ENCODE peak calls at places on chromosomes 13 and 19, in ten cellular contexts. P, G, U, O, C, N, D, I, F and X are unnamed samples.

GRCh38 chr13:106561551-106562170 is 6.3 kb downstream of the ARGLU1 start:
- DNase-seq in G (no peak), I (no peak), O (peak), N (no peak), U (no peak), D (no peak), F (no peak), C (no peak), P (peak), X (no peak)

GRCh38 chr13:85386424-85386823 is 412.8 kb downstream of the SLITRK6 start:
- DNase-seq in D (no peak), I (no peak), F (no peak), O (no peak), N (no peak), C (no peak), U (no peak), P (no peak), G (no peak), X (no peak)

GRCh38 chr19:48962029-48962848 is 2.9 kb upstream of the FTL start:
- DNase-seq in O (peak), C (peak), F (no peak), I (peak), G (no peak), N (peak), U (peak), P (peak), D (no peak), X (no peak)

GRCh38 chr19:46134527-46134926 is 10.0 kb upstream of the IGFL3 start:
- DNase-seq in U (peak), D (no peak), G (peak), N (no peak), F (no peak), C (no peak), O (peak), I (no peak), P (no peak), X (no peak)

GRCh38 chr19:39299832-39300231 is 3.6 kb downstream of the IFNL1 start:
- DNase-seq in D (no peak), P (no peak), U (no peak), N (peak), F (no peak), C (no peak), I (no peak), G (no peak), O (no peak), X (no peak)

GRCh38 chr13:43665388-43665787 is 121.4 kb downstream of the ENOX1 start:
- DNase-seq in C (no peak), D (no peak), N (no peak), F (no peak), G (no peak), I (no peak), P (no peak), U (no peak), O (no peak), X (no peak)

GRCh38 chr19:13040232-13040915 is 45.1 kb downstream of the NFIX start:
- DNase-seq in F (no peak), N (no peak), I (no peak), C (no peak), P (no peak), G (no peak), O (no peak), U (no peak), D (no peak), X (no peak)

GRCh38 chr13:90824027-90824426 is 523.5 kb upstream of the MIR17HG start:
- DNase-seq in U (no peak), N (no peak), I (no peak), G (no peak), D (no peak), P (no peak), F (no peak), O (no peak), C (no peak), X (no peak)

GRCh38 chr13:24922390-24923304 is 158.7 kb downstream of the RNF17 start:
- DNase-seq in G (peak), F (peak), C (peak), O (peak), P (peak), D (peak), U (peak), N (peak), I (peak), X (peak)

GRCh38 chr13:40787062-40787461 is 2.3 kb upstream of the SLC25A15 start:
- DNase-seq in D (no peak), P (no peak), G (peak), I (no peak), O (peak), C (no peak), U (peak), F (no peak), N (peak), X (no peak)

GRCh38 chr19:33067121-33067520 is 2.4 kb upstream of the RHPN2 start:
- DNase-seq in O (no peak), F (no peak), D (no peak), P (no peak), C (no peak), I (no peak), N (no peak), G (no peak), U (no peak), X (no peak)

GRCh38 chr13:79108914-79109643 is 297.0 kb downstream of the RBM26 start:
- DNase-seq in G (no peak), U (no peak), D (no peak), C (no peak), P (no peak), N (no peak), I (no peak), F (no peak), O (no peak), X (no peak)

GRCh38 chr19:47644743-47645499 is 36.0 kb downstream of the BICRA start:
- DNase-seq in I (no peak), D (no peak), C (no peak), F (no peak), O (no peak), G (no peak), N (no peak), P (no peak), U (no peak), X (no peak)

GRCh38 chr19:18208098-18208951 is 4.5 kb upstream of the RAB3A start:
- DNase-seq in F (no peak), P (peak), D (no peak), I (no peak), N (peak), G (peak), C (peak), O (peak), U (peak), X (no peak)

GRCh38 chr19:44315883-44316282 is 11.1 kb upstream of the ZNF235 start:
- DNase-seq in P (no peak), U (no peak), G (no peak), D (no peak), C (no peak), F (no peak), O (no peak), I (no peak), N (no peak), X (no peak)

GRCh38 chr13:79098603-79099002 is 307.5 kb downstream of the RBM26 start:
- DNase-seq in O (no peak), U (no peak), D (no peak), F (no peak), I (no peak), N (no peak), C (no peak), P (no peak), G (no peak), X (no peak)

GRCh38 chr13:59906413-59907027 is 257.2 kb downstream of the DIAPH3 start:
- DNase-seq in C (no peak), D (no peak), N (peak), O (peak), F (no peak), P (no peak), U (peak), G (peak), I (no peak), X (no peak)

GRCh38 chr13:44876782-44877324 is 112.4 kb downstream of the NUFIP1 start:
- DNase-seq in D (no peak), F (no peak), P (no peak), U (no peak), C (no peak), N (no peak), I (no peak), O (peak), G (no peak), X (no peak)

GRCh38 chr19:43634516-43634876 is 5.2 kb downstream of the CADM4 start:
- DNase-seq in F (no peak), I (no peak), G (no peak), D (no peak), P (no peak), U (no peak), O (no peak), C (no peak), N (no peak), X (no peak)

GRCh38 chr19:50695251-50696064 is 24.1 kb downstream of the SHANK1 start:
- DNase-seq in C (no peak), I (no peak), N (no peak), U (no peak), P (no peak), D (peak), O (no peak), F (no peak), G (no peak), X (no peak)

GRCh38 chr13:95918860-95919259 is 134.3 kb downstream of the UGGT2 start:
- DNase-seq in I (no peak), C (no peak), D (no peak), F (no peak), U (no peak), N (no peak), G (no peak), P (no peak), O (no peak), X (no peak)

GRCh38 chr19:54707932-54708331 is 16.3 kb upstream of the KIR3DL3 start:
- DNase-seq in C (no peak), U (no peak), N (peak), D (no peak), G (no peak), F (no peak), O (no peak), I (no peak), P (no peak), X (peak)

GRCh38 chr13:20525601-20526544 is at the start of gene CRYL1:
- DNase-seq in U (peak), P (peak), I (peak), O (peak), N (peak), D (peak), C (peak), G (no peak), F (peak), X (no peak)
- TF ChIP-seq CTCF in U (no peak), P (no peak), I (no peak), O (no peak), N (no peak), D (peak), C (no peak), G (no peak), F (no peak), X (no peak)

DNA sequence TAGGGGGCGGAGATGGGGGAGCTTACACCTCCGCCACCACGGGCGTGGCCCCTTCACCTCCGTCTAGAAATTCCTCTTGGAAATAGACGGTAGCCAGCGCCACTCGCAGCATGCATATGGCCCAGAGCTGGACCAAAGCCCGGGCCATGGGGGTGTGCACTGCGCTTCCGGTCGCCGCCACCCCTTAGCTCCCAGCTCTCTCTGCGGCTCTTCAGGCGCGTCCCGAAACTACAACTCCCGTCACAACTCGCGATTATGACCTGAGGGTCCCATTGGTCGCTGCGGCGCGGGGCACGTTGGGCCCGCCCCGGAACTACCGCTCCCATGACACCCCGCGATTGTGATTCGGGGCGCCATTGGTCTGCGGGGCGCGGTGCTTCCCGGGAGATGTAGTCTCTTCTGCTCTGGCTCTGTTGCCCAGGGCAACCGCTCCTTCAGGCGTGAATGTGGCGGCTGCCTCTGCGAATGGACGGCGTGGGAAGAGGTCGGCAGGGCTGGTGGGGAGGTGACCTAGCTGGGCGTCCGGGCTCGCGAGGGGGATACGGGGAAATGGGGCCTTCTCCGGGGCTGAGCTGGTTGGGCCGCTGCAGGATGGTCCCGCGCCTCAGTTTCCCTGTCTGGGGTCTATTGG is at the start of the genes C19orf44 and CALR3:
- DNase-seq in G (peak), P (peak), C (peak), N (peak), F (peak), D (peak), I (peak), U (peak), O (peak), X (peak)
- TF ChIP-seq CTCF in G (no peak), P (no peak), C (peak), N (no peak), F (no peak), D (peak), I (no peak), U (no peak), O (no peak), X (no peak)

GRCh38 chr19:8320564-8321066 is 560 bp downstream of the NDUFA7 start:
- DNase-seq in P (peak), U (no peak), O (no peak), F (no peak), C (no peak), D (no peak), I (no peak), G (no peak), N (no peak), X (no peak)
- TF ChIP-seq CTCF in P (no peak), U (no peak), O (no peak), F (no peak), C (no peak), D (no peak), I (no peak), G (no peak), N (no peak), X (no peak)

GRCh38 chr13:69579351-69579750 is 528.3 kb upstream of the ATXN8OS start:
- DNase-seq in C (no peak), G (no peak), F (no peak), I (no peak), D (no peak), P (no peak), O (no peak), N (no peak), U (no peak), X (no peak)
- TF ChIP-seq CTCF in C (no peak), G (no peak), F (no peak), I (no peak), D (no peak), P (peak), O (no peak), N (peak), U (no peak), X (peak)

DNA sequence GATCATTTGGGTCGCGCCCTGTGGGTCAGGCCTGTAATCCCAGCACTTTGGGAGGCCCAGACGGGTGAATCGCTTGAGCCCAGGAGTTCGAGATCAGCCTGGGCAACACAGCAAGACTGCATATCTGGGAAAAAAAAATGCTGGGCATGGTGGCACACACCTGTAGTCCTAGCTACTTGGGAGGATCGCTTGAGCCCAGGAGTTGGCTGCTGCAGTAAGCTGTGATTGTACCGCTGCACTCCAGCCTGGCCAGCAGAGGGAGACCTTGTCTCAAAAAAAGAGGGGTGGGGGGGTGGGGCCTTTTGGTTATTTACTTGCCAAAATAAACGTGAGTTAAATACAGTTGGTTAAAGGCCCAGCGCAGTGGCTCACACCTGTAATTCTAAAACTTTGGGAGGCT is 9.8 kb upstream of the ZNF544 start:
- DNase-seq in P (no peak), C (no peak), O (peak), D (no peak), I (no peak), U (peak), G (no peak), N (no peak), F (no peak), X (no peak)
- TF ChIP-seq CTCF in P (no peak), C (no peak), O (peak), D (no peak), I (no peak), U (peak), G (no peak), N (no peak), F (peak), X (peak)

GRCh38 chr19:30037835-30038234 is 95.8 kb downstream of the URI1 start:
- DNase-seq in U (no peak), C (no peak), O (no peak), I (no peak), F (no peak), G (no peak), P (no peak), D (no peak), N (no peak), X (no peak)
- TF ChIP-seq CTCF in U (no peak), C (no peak), O (no peak), I (no peak), F (no peak), G (no peak), P (no peak), D (no peak), N (no peak), X (no peak)

GRCh38 chr13:102401305-102401704 is 543 bp downstream of the FGF14 start:
- DNase-seq in N (no peak), O (peak), C (no peak), D (no peak), U (peak), G (no peak), I (no peak), P (no peak), F (no peak), X (no peak)

GRCh38 chr13:102402292-102402691 is 444 bp upstream of the FGF14 start:
- DNase-seq in D (peak), U (peak), I (no peak), G (no peak), F (no peak), N (peak), P (no peak), C (peak), O (peak), X (no peak)

GRCh38 chr13:102400619-102401125 is 1.2 kb downstream of the FGF14 start:
- DNase-seq in O (peak), P (no peak), U (peak), D (peak), F (no peak), I (no peak), G (no peak), C (peak), N (no peak), X (no peak)

GRCh38 chr13:102401755-102402154 is at the start of gene FGF14:
- DNase-seq in U (peak), I (no peak), F (no peak), G (no peak), P (no peak), N (no peak), O (no peak), D (no peak), C (no peak), X (no peak)

DNA sequence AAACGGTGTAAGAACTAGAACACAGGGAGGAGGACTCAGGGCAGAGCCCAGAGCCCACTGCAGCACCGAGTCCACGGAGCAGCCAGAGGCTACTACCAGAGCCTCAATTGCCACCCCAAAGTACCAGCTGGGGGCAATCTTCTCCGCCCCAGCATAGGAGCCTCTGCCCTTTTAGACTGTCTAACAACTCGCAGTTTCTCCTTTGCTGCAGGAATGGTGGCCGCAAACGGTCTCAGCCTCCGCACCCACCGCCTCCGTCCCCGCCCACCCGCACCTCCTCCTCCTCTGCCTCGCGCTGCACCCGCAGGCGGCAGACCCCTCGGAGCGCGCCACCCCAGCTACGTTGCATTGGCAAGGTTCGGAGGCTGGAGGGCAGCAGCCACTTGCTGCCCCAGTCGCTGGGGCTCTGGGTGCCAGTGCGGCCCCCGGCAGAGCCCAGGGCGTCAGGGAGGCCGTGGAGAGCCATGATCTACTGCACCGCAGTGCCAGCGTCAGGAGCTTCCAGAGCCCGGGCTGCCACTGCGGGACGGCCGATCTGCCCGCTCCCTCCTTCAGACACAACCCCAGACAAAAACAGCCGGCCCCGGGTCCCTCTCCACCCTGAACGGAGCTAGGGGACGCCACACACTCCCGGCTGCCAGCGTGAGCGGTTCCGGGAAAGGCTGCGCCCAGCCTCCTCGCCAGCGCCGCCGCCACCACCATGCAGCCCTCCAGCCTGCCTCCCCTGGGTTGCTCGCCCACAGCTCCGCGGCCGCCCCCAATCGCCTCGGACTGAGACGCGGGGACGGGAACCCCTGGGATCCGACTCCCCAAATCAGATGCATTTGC is 1.8 kb downstream of the FGF14 start:
- DNase-seq in D (peak), G (no peak), I (no peak), F (no peak), C (peak), U (peak), N (no peak), P (no peak), O (peak), X (no peak)
- TF ChIP-seq CTCF in D (peak), G (peak), I (no peak), F (peak), C (no peak), U (peak), N (no peak), P (no peak), O (peak), X (peak)

DNA sequence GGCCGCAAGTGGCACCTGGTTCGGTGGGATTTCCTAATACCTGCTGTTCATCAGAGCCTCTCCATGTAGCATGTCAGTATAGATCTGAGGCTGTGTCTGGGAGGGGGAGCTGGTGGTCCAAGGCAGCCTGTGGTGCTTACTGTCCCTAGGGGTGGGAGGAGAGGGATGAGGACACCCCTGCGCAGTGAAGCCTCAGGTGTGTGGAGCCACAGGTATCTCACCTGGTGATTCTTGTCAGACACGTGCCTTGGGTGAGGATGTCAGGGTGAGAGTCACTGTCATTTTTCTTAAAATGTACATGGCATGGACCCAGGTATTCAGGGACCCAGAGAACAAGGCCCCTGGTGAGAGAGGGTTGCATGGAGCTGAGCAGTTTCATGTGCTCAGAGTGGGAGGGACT is 11.7 kb downstream of the CEACAM4 start:
- DNase-seq in P (no peak), G (no peak), D (no peak), U (no peak), C (no peak), O (no peak), N (no peak), F (no peak), I (no peak), X (peak)
- TF ChIP-seq CTCF in P (no peak), G (no peak), D (no peak), U (no peak), C (no peak), O (no peak), N (no peak), F (no peak), I (no peak), X (no peak)

DNA sequence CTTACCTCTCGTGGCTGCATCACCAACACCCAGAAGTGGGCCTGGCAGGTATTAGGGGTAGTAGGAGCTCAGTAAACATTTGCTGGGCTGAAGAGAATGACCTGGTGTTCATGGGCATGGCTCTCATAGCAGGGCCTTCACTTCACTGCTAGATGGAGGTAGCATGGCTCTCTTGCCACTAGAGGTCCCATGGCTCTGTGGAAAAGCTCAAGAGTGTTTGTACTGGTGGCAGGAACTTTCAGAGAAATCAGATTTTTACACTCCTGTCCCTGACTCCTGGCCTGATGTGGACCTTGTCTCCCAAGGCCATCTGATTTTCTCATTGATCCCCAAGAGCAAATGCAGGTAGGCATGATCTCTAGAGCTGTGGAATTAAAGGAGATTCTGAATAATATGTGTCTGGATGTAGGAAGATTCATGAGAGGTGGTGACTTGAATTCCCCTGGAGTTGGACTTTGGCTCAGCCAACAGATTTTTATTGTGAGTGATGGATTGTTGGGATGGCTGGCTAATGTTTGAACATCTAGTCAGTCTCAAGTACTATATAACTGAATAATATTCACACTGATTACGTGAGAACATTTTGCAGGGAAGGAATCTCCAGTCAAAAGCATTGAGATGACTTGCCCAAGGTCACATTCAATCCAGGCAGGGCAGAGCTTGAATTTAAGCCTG is 5.8 kb downstream of the ZNF574 start:
- DNase-seq in P (no peak), D (no peak), G (no peak), C (no peak), F (no peak), N (no peak), O (peak), I (no peak), U (peak), X (no peak)
- TF ChIP-seq CTCF in P (no peak), D (no peak), G (peak), C (peak), F (peak), N (peak), O (peak), I (no peak), U (peak), X (peak)